ENCODE peak calls at places on chromosome 6, in eight cellular contexts. B, P, O, Z, G, W, Q and M are unnamed samples.

GRCh38 chr6:150857906-150858365 is 7.6 kb upstream of the MTHFD1L start:
- DNase-seq in B (no peak), P (no peak), O (no peak), Z (no peak), G (no peak), W (no peak), Q (no peak), M (no peak)

GRCh38 chr6:65123516-65123915 is 583.5 kb downstream of the EYS start:
- DNase-seq in B (no peak), P (no peak), O (no peak), Z (no peak), G (no peak), W (no peak), Q (no peak), M (no peak)

GRCh38 chr6:157272866-157273755 is 50.2 kb downstream of the TMEM242 start:
- DNase-seq in B (peak), P (no peak), O (no peak), Z (no peak), G (peak), W (no peak), Q (no peak), M (peak)

GRCh38 chr6:70299456-70299855 is 3.4 kb downstream of the COL9A1 start:
- DNase-seq in B (no peak), P (no peak), O (no peak), Z (no peak), G (no peak), W (no peak), Q (no peak), M (peak)

GRCh38 chr6:12271594-12271993 is 18.6 kb upstream of the EDN1 start:
- DNase-seq in B (no peak), P (no peak), O (no peak), Z (no peak), G (no peak), W (no peak), Q (no peak), M (no peak)

GRCh38 chr6:82006027-82006738 is 241.4 kb downstream of the IBTK start:
- DNase-seq in B (no peak), P (peak), O (no peak), Z (no peak), G (peak), W (no peak), Q (peak), M (peak)

GRCh38 chr6:22147983-22148797 is 148.6 kb downstream of the PRL start:
- DNase-seq in B (no peak), P (peak), O (no peak), Z (no peak), G (no peak), W (peak), Q (peak), M (no peak)

GRCh38 chr6:35318200-35318844 is 20.7 kb downstream of the DEF6 start:
- DNase-seq in B (peak), P (peak), O (no peak), Z (no peak), G (peak), W (peak), Q (peak), M (no peak)

GRCh38 chr6:112176175-112176574 is 78.2 kb downstream of the LAMA4 start:
- DNase-seq in B (no peak), P (no peak), O (no peak), Z (no peak), G (no peak), W (no peak), Q (no peak), M (no peak)

GRCh38 chr6:52016918-52017748 is 70.3 kb downstream of the PKHD1 start:
- DNase-seq in B (no peak), P (no peak), O (no peak), Z (no peak), G (peak), W (no peak), Q (peak), M (no peak)

GRCh38 chr6:118963003-118963402 is 28.0 kb upstream of the MCM9 start:
- DNase-seq in B (no peak), P (no peak), O (peak), Z (no peak), G (no peak), W (peak), Q (no peak), M (no peak)

GRCh38 chr6:45415315-45415714 is 37.6 kb upstream of the SUPT3H start:
- DNase-seq in B (no peak), P (no peak), O (no peak), Z (no peak), G (peak), W (no peak), Q (no peak), M (peak)

GRCh38 chr6:170110201-170111140 is 180.4 kb downstream of the DLL1 start:
- DNase-seq in B (no peak), P (no peak), O (no peak), Z (no peak), G (no peak), W (no peak), Q (no peak), M (no peak)

GRCh38 chr6:53934013-53934412 is 139.2 kb downstream of the LRRC1 start:
- DNase-seq in B (no peak), P (no peak), O (no peak), Z (no peak), G (no peak), W (no peak), Q (no peak), M (no peak)

GRCh38 chr6:170029416-170030283 is 261.2 kb downstream of the DLL1 start:
- DNase-seq in B (no peak), P (no peak), O (no peak), Z (no peak), G (peak), W (no peak), Q (no peak), M (no peak)

GRCh38 chr6:88547768-88548167 is 381.6 kb upstream of the CNR1 start:
- DNase-seq in B (no peak), P (no peak), O (no peak), Z (no peak), G (no peak), W (no peak), Q (no peak), M (no peak)

GRCh38 chr6:81683928-81684327 is 68.6 kb downstream of the TENT5A start:
- DNase-seq in B (no peak), P (no peak), O (no peak), Z (no peak), G (no peak), W (peak), Q (peak), M (no peak)

GRCh38 chr6:97674802-97675201 is 391.8 kb upstream of the MMS22L start:
- DNase-seq in B (no peak), P (no peak), O (no peak), Z (no peak), G (no peak), W (no peak), Q (no peak), M (no peak)

GRCh38 chr6:97665410-97665809 is 382.4 kb upstream of the MMS22L start:
- DNase-seq in B (no peak), P (no peak), O (no peak), Z (no peak), G (peak), W (no peak), Q (no peak), M (no peak)

GRCh38 chr6:97668716-97669115 is 385.7 kb upstream of the MMS22L start:
- DNase-seq in B (no peak), P (no peak), O (no peak), Z (peak), G (no peak), W (no peak), Q (no peak), M (no peak)

GRCh38 chr6:97666889-97667288 is 383.9 kb upstream of the MMS22L start:
- DNase-seq in B (no peak), P (no peak), O (no peak), Z (no peak), G (no peak), W (no peak), Q (no peak), M (no peak)

DNA sequence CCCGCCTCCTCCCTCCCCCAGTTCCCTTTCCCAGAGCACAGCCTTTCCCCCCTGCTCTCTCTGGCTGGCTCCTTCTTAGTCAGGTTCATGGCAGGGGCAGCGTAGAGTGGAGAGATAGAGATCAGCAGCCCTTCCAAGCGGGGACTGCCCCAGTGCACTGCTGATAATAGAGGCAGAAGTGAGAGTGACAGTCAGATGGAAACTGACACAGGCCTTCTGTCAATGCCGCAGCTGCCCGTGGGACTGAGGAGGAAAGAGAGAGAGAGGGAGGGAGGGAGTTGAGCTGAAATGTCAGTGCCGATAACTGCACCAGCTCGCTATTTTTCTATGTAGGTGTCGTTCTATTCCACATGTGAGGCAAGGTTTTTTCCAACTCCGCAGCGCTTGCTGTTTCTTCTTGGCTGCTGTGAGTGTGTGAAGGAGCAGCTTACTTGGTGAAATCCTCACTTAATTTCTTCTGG is 386.2 kb upstream of the MMS22L start:
- DNase-seq in B (no peak), P (no peak), O (no peak), Z (peak), G (peak), W (no peak), Q (peak), M (no peak)
- TF ChIP-seq MAX in B (no peak), P (no peak), O (no peak), Z (no peak), G (no peak), W (no peak), Q (no peak), M (no peak)

GRCh38 chr6:109441069-109441816 is 719 bp downstream of the SMPD2 start:
- DNase-seq in B (peak), P (peak), O (no peak), Z (no peak), G (peak), W (peak), Q (peak), M (peak)
- TF ChIP-seq CTCF in B (peak), P (no peak), O (peak), Z (peak), G (no peak), W (peak), Q (peak), M (peak)

DNA sequence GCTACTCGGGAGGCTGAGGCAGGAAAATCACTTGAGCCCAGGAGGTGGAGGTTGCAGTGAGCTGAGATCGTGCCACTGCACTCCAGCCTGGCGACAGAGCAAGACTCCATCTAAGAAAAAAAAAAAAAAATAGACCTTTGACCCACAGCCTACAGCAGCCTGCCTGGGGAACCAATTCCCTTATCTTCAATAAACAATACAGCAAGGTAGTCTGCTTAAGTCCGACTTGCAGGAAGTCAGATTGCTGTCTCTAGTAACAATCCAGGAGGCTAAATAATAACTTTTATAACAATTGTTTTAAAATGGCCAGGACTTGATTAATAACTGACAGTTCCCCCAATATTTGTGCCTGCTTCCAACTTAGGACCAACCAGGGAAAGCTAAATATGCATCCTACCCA is 13.3 kb upstream of the HLA-DRA start:
- DNase-seq in B (no peak), P (no peak), O (no peak), Z (no peak), G (no peak), W (no peak), Q (no peak), M (no peak)
- TF ChIP-seq MAX in B (no peak), P (no peak), O (no peak), Z (no peak), G (no peak), W (no peak), Q (no peak), M (no peak)

DNA sequence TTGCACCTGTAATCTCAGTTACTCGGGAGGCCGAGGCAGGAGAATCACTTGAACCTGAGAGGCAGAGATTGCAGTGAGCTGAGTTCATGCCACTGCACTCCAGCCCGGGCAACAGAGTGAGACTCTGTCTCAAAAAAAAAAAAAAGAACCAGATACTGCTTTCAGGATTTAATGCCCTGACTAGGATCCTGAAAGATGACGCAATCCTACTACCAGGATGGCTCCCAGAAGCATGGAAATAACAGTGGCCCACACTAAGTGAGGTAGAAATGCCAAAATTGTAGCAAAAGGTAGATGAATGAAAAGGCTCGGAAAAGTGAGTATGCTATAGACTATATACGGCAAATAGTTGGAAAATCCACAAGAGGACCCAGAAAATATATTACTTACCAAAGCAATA is 23.8 kb upstream of the KHDC1 start:
- DNase-seq in B (no peak), P (no peak), O (no peak), Z (no peak), G (no peak), W (no peak), Q (no peak), M (no peak)
- TF ChIP-seq CTCF in B (no peak), P (no peak), O (no peak), Z (no peak), G (no peak), W (no peak), Q (no peak), M (no peak)

GRCh38 chr6:6654599-6655575 is 66.4 kb downstream of the LY86 start:
- DNase-seq in B (peak), P (no peak), O (no peak), Z (no peak), G (no peak), W (peak), Q (no peak), M (no peak)
- TF ChIP-seq MAX in B (peak), P (no peak), O (no peak), Z (no peak), G (no peak), W (peak), Q (no peak), M (no peak)

DNA sequence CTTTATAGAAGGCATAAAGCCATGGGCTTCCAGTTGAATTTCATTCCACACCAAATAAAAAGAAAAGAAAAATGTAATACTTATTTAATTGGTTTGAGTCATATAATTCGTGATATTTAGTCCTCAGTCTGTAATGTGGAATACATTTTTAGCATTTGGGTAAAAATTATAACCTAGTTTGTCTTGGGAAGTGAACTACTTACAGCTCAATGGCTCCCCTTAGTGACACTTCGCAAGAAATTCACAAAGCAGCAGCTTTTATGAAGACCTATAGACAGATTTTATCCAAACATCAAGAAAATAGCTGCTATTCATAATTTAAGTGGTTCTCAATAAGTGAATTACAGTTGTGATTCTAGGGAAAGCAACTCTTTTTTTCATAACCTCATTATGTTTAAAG is 72.1 kb downstream of the RSPO3 start:
- DNase-seq in B (peak), P (peak), O (peak), Z (no peak), G (no peak), W (peak), Q (no peak), M (peak)
- TF ChIP-seq CTCF in B (peak), P (peak), O (peak), Z (peak), G (no peak), W (peak), Q (peak), M (peak)